ENCODE peak calls at places on chromosome 15, in six cellular contexts. One of them, this sample, is unnamed.

GRCh38 chr15:78914027-78914764 is 30.6 kb downstream of the CTSH start:
- DNase-seq in suprapubic skin: peak
- DNase-seq in ELR: peak
- DNase-seq in EL: no peak
- DNase-seq in T-helper 9 cell: no peak
- DNase-seq in naive thymus-derived CD4-positive, alpha-beta T cell: no peak
- DNase-seq in this sample: no peak

GRCh38 chr15:98718426-98719168 is 70.3 kb downstream of the IGF1R start:
- DNase-seq in suprapubic skin: no peak
- DNase-seq in ELR: no peak
- DNase-seq in EL: no peak
- DNase-seq in T-helper 9 cell: no peak
- DNase-seq in naive thymus-derived CD4-positive, alpha-beta T cell: no peak
- DNase-seq in this sample: no peak

GRCh38 chr15:77538011-77538410 is 94.7 kb downstream of the LINGO1 start:
- DNase-seq in suprapubic skin: no peak
- DNase-seq in ELR: no peak
- DNase-seq in EL: no peak
- DNase-seq in T-helper 9 cell: no peak
- DNase-seq in naive thymus-derived CD4-positive, alpha-beta T cell: no peak
- DNase-seq in this sample: peak

GRCh38 chr15:96089396-96090058 is 241.0 kb upstream of the NR2F2 start:
- DNase-seq in suprapubic skin: no peak
- DNase-seq in ELR: no peak
- DNase-seq in EL: no peak
- DNase-seq in T-helper 9 cell: no peak
- DNase-seq in naive thymus-derived CD4-positive, alpha-beta T cell: no peak
- DNase-seq in this sample: no peak

GRCh38 chr15:65832549-65833364 is 36.5 kb upstream of the RAB11A start:
- DNase-seq in suprapubic skin: peak
- DNase-seq in ELR: peak
- DNase-seq in EL: peak
- DNase-seq in T-helper 9 cell: peak
- DNase-seq in naive thymus-derived CD4-positive, alpha-beta T cell: peak
- DNase-seq in this sample: peak

GRCh38 chr15:85473455-85473854 is 93.1 kb downstream of the AKAP13 start:
- DNase-seq in suprapubic skin: no peak
- DNase-seq in ELR: peak
- DNase-seq in EL: peak
- DNase-seq in T-helper 9 cell: no peak
- DNase-seq in naive thymus-derived CD4-positive, alpha-beta T cell: no peak
- DNase-seq in this sample: no peak

GRCh38 chr15:31367730-31368344 is 41.2 kb downstream of the KLF13 start:
- DNase-seq in suprapubic skin: no peak
- DNase-seq in ELR: no peak
- DNase-seq in EL: no peak
- DNase-seq in T-helper 9 cell: no peak
- DNase-seq in naive thymus-derived CD4-positive, alpha-beta T cell: no peak
- DNase-seq in this sample: no peak

GRCh38 chr15:75796321-75796720 is 46.9 kb upstream of the UBE2Q2 start:
- DNase-seq in suprapubic skin: no peak
- DNase-seq in ELR: no peak
- DNase-seq in EL: no peak
- DNase-seq in T-helper 9 cell: no peak
- DNase-seq in naive thymus-derived CD4-positive, alpha-beta T cell: no peak
- DNase-seq in this sample: no peak